ENCODE peak calls at places on chromosome 5, in four cellular contexts. O, E, R and L are unnamed samples.

GRCh38 chr5:92403308-92403707 is 1020.2 kb upstream of the ARRDC3 start:
- DNase-seq in O (no peak), E (no peak), R (no peak), L (no peak)

GRCh38 chr5:12772276-12772675 is 868.0 kb upstream of the CTNND2 start:
- DNase-seq in O (no peak), E (no peak), R (no peak), L (no peak)

GRCh38 chr5:52269853-52270252 is 517.9 kb upstream of the ITGA1 start:
- DNase-seq in O (no peak), E (no peak), R (no peak), L (no peak)

GRCh38 chr5:80541392-80541791 is 28.7 kb downstream of the ANKRD34B start:
- DNase-seq in O (no peak), E (no peak), R (no peak), L (no peak)

GRCh38 chr5:14476791-14477435 is 104.7 kb upstream of the OTULINL start:
- DNase-seq in O (no peak), E (no peak), R (no peak), L (no peak)

GRCh38 chr5:166091931-166092330 is 2199.5 kb upstream of the WWC1 start:
- DNase-seq in O (no peak), E (no peak), R (no peak), L (no peak)

GRCh38 chr5:135038829-135039525 is 4.9 kb upstream of the PITX1 start:
- DNase-seq in O (no peak), E (no peak), R (no peak), L (no peak)

GRCh38 chr5:181205735-181206401 is 872 bp upstream of the TRIM7 start:
- DNase-seq in O (peak; percentile 37), E (no peak), R (no peak), L (no peak)

GRCh38 chr5:64958757-64959391 is 190.1 kb downstream of the CWC27 start:
- DNase-seq in O (no peak), E (no peak), R (no peak), L (no peak)

GRCh38 chr5:150148408-150148927 is 7.2 kb downstream of the PDGFRB start:
- DNase-seq in O (no peak), E (no peak), R (no peak), L (no peak)

GRCh38 chr5:112965733-112966306 is 10.8 kb upstream of the DCP2 start:
- DNase-seq in O (no peak), E (no peak), R (no peak), L (no peak)

GRCh38 chr5:142151436-142152382 is 43.1 kb downstream of the NDFIP1 start:
- DNase-seq in O (peak; percentile 23), E (peak; percentile 2), R (no peak), L (peak; percentile 48)

GRCh38 chr5:33400675-33401074 is 40.1 kb upstream of the TARS1 start:
- DNase-seq in O (no peak), E (no peak), R (no peak), L (no peak)

GRCh38 chr5:75712091-75712490 is 5.1 kb downstream of the POC5 start:
- DNase-seq in O (no peak), E (no peak), R (no peak), L (no peak)

GRCh38 chr5:105581988-105582690 is 2019.5 kb upstream of the NUDT12 start:
- DNase-seq in O (no peak), E (no peak), R (no peak), L (no peak)

GRCh38 chr5:167794121-167794520 is 497.3 kb upstream of the WWC1 start:
- DNase-seq in O (no peak), E (no peak), R (no peak), L (no peak)

GRCh38 chr5:135079282-135079681 is 45.3 kb upstream of the PITX1 start:
- DNase-seq in O (no peak), E (no peak), R (no peak), L (no peak)

GRCh38 chr5:141850183-141850768 is 27.9 kb downstream of the PCDH1 start:
- DNase-seq in O (peak; percentile 62), E (no peak), R (peak; percentile 7), L (no peak)

GRCh38 chr5:19886123-19886921 is 101.7 kb downstream of the CDH18 start:
- DNase-seq in O (no peak), E (no peak), R (no peak), L (no peak)

GRCh38 chr5:136065588-136065987 is 36.8 kb downstream of the TGFBI start:
- DNase-seq in O (no peak), E (no peak), R (no peak), L (peak; percentile 46)

GRCh38 chr5:10689391-10690081 is 71.5 kb downstream of the DAP start:
- DNase-seq in O (no peak), E (no peak), R (no peak), L (no peak)

GRCh38 chr5:98929982-98930355 is 1.2 kb upstream of the CHD1 start:
- DNase-seq in O (peak; percentile 21), E (no peak), R (no peak), L (no peak)

GRCh38 chr5:123035950-123036390 is 555 bp downstream of the PPIC start:
- DNase-seq in O (peak; percentile 88), E (no peak), R (no peak), L (peak; percentile 92)

GRCh38 chr5:31357038-31357437 is 163.6 kb downstream of the CDH6 start:
- DNase-seq in O (no peak), E (no peak), R (no peak), L (no peak)

GRCh38 chr5:176744584-176744965 is 65.8 kb upstream of the UNC5A start:
- DNase-seq in O (no peak), E (no peak), R (no peak), L (no peak)

GRCh38 chr5:111670826-111671492 is 86.0 kb downstream of the NREP start:
- DNase-seq in O (no peak), E (no peak), R (no peak), L (no peak)

GRCh38 chr5:88660326-88660946 is 222.5 kb downstream of the MEF2C start:
- DNase-seq in O (no peak), E (no peak), R (no peak), L (no peak)

GRCh38 chr5:164763211-164763610 is 1257.8 kb downstream of the MAT2B start:
- DNase-seq in O (no peak), E (no peak), R (no peak), L (no peak)

GRCh38 chr5:83162598-83162997 is 85.3 kb downstream of the XRCC4 start:
- DNase-seq in O (no peak), E (no peak), R (no peak), L (no peak)

GRCh38 chr5:155883966-155884555 is 442.9 kb upstream of the SGCD start:
- DNase-seq in O (no peak), E (no peak), R (no peak), L (no peak)

GRCh38 chr5:175845229-175845628 is 26.1 kb upstream of the CPLX2 start:
- DNase-seq in O (no peak), E (no peak), R (no peak), L (no peak)

GRCh38 chr5:157917909-157918809 is 59.2 kb upstream of the CLINT1 start:
- DNase-seq in O (peak; percentile 66), E (no peak), R (no peak), L (peak; percentile 88)
- TF ChIP-seq CTCF in O (peak; percentile 44), E (peak; percentile 71), R (no peak), L (no peak)

DNA sequence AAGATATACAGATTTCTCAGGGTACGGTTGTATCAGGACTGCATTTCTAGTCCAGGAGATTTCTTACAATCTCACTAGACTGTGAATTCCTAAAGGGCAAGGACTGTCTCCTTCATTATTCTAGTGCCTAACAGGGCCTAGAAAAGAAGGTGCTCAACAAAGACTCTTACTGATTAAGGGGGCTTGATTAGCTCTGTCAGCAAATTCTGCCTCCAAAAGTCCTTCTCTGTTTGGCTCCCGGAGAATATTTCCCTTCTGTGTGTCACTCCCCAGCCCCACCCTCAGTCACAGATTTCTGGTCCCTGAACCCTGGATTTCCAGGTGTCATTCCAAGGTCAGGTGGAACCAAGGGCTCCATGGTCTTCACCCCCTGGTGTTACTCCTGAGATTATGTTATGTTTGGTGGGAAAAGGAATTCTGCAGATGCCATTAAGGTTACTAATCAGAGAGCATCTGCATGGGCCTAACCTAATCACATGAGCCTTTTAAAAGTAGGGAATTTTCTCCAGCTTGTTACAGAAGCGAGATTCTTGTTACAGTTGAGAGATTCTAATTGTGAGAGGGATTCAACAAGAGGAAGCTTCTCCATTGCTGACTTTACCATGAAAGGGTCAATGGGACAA is 167.7 kb upstream of the LHFPL2 start:
- DNase-seq in O (no peak), E (no peak), R (no peak), L (no peak)
- H3K4me3 ChIP-seq in O (no peak overlapping the region), E (no peak overlapping the region), R (no peak overlapping the region), L (no peak overlapping the region)

GRCh38 chr5:133713746-133714145 is 101.4 kb upstream of the FSTL4 start:
- DNase-seq in O (no peak), E (no peak), R (no peak), L (peak; percentile 75)

GRCh38 chr5:133715622-133716021 is 103.3 kb upstream of the FSTL4 start:
- DNase-seq in O (no peak), E (no peak), R (no peak), L (no peak)

GRCh38 chr5:133714161-133714915 is 102.0 kb upstream of the FSTL4 start:
- DNase-seq in O (no peak), E (no peak), R (no peak), L (peak; percentile 52)

GRCh38 chr5:133712562-133712961 is 100.2 kb upstream of the FSTL4 start:
- DNase-seq in O (no peak), E (no peak), R (no peak), L (no peak)

DNA sequence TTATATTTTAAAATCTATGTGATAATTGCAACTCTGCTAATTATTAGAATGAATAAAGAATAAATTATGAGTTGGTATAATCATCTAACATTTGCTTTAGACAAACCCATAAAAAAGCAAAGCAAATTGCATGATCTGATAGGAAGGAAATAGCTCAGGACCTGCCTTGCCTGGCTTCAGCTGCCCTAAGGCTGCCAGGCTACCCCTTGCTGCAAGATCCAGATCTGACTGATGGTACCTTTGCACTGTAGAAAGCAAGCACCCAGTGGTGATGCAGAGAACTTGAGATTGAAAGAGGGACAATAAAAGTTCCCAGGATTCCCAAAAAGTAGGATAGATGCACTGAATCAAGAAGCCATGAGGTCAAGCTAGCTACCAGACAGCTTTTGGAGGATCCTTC is 100.9 kb upstream of the FSTL4 start:
- DNase-seq in O (no peak), E (no peak), R (no peak), L (peak; percentile 10)
- TF ChIP-seq POLR2A in O (no peak), E (no peak), R (no peak), L (no peak)

GRCh38 chr5:42632501-42632900 is 124.1 kb upstream of the CCDC152 start:
- DNase-seq in O (no peak), E (no peak), R (no peak), L (no peak)

GRCh38 chr5:42636946-42637345 is 119.7 kb upstream of the CCDC152 start:
- DNase-seq in O (no peak), E (no peak), R (no peak), L (no peak)

GRCh38 chr5:42638972-42639371 is 117.6 kb upstream of the CCDC152 start:
- DNase-seq in O (no peak), E (no peak), R (no peak), L (no peak)

GRCh38 chr5:42634575-42634974 is 122.0 kb upstream of the CCDC152 start:
- DNase-seq in O (no peak), E (no peak), R (no peak), L (no peak)

GRCh38 chr5:42636425-42636824 is 120.2 kb upstream of the CCDC152 start:
- DNase-seq in O (no peak), E (no peak), R (no peak), L (no peak)
- TF ChIP-seq CTCF in O (peak; percentile 34), E (peak; percentile 4), R (no peak), L (no peak)